ENCODE peak calls at places on chromosomes 5 and 9, in seven cellular contexts. X is Daoy, B is RPMI7951, S is B cell, R is cardiac fibroblast, K is EL, G is pulmonary artery endothelial cell. D is an unnamed sample.

GRCh38 chr5:756171-756570 is 28.4 kb downstream of the ZDHHC11B start:
- DNase-seq in X (no peak), B (no peak), S (no peak), R (no peak), K (no peak), G (no peak), D (no peak)

GRCh38 chr9:83281306-83282255 is 218.6 kb upstream of the RASEF start:
- DNase-seq in X (peak; percentile 75), B (peak; percentile 44), S (no peak), R (peak; percentile 58), K (peak; percentile 25), G (peak; percentile 66), D (peak; percentile 76)

GRCh38 chr5:35367534-35367933 is 137.2 kb upstream of the PRLR start:
- DNase-seq in X (no peak), B (no peak), S (no peak), R (no peak), K (no peak), G (no peak), D (no peak)

GRCh38 chr5:103177543-103177942 is 57.4 kb downstream of the PPIP5K2 start:
- DNase-seq in X (no peak), B (no peak), S (no peak), R (no peak), K (no peak), G (no peak), D (no peak)

GRCh38 chr9:124149992-124150391 is 107.8 kb upstream of the NEK6 start:
- DNase-seq in X (no peak), B (peak; percentile 32), S (no peak), R (no peak), K (no peak), G (no peak), D (no peak)

GRCh38 chr9:71824242-71824641 is 55.9 kb upstream of the CEMIP2 start:
- DNase-seq in X (peak; percentile 3), B (no peak), S (no peak), R (no peak), K (no peak), G (no peak), D (no peak)

GRCh38 chr5:58235279-58235678 is 224.6 kb downstream of the PLK2 start:
- DNase-seq in X (no peak), B (no peak), S (no peak), R (peak; percentile 82), K (peak; percentile 8), G (no peak), D (no peak)

GRCh38 chr9:113616716-113617496 is 153.4 kb downstream of the RGS3 start:
- DNase-seq in X (no peak), B (peak; percentile 53), S (peak; percentile 34), R (no peak), K (no peak), G (no peak), D (no peak)